ENCODE peak calls at places on chromosomes 11 and 22, in nine cellular contexts. K is HepG2, M is esophagus muscularis mucosa, W is transverse colon, J is upper lobe of left lung, Q is suprapubic skin, R is GM12878, Z is sigmoid colon, T is K562. X is an unnamed sample.

GRCh38 chr11:99814021-99814420 is 793.3 kb downstream of the CNTN5 start:
- DNase-seq in W (no peak), T (no peak), J (no peak), Z (no peak), M (no peak), K (no peak), Q (no peak), R (no peak), X (no peak)

GRCh38 chr11:70302086-70302752 is 31.7 kb downstream of the PPFIA1 start:
- DNase-seq in K (no peak), Z (peak), Q (peak), M (no peak), T (no peak), W (no peak), J (no peak), R (no peak), X (no peak)

GRCh38 chr11:34358258-34358665 is 452 bp upstream of the ABTB2 start:
- DNase-seq in K (peak), W (peak), R (no peak), Z (peak), M (peak), Q (no peak), T (peak), J (no peak), X (peak)

GRCh38 chr11:46050065-46050464 is 71.2 kb downstream of the PHF21A start:
- DNase-seq in M (no peak), T (no peak), J (no peak), Z (peak), R (no peak), Q (no peak), W (peak), K (peak), X (no peak)

GRCh38 chr11:35629914-35630313 is 11.7 kb downstream of the FJX1 start:
- DNase-seq in M (no peak), T (no peak), Z (no peak), J (no peak), R (no peak), W (no peak), K (peak), Q (no peak), X (no peak)

GRCh38 chr22:32411829-32412592 is at the start of gene RTCB:
- DNase-seq in J (peak), R (peak), W (peak), T (peak), Q (peak), K (peak), M (peak), Z (peak), X (peak)

GRCh38 chr11:27234043-27234668 is 128.9 kb downstream of the CCDC34 start:
- DNase-seq in R (peak), K (peak), T (peak), M (no peak), Q (no peak), W (peak), J (no peak), Z (peak), X (no peak)

GRCh38 chr11:12838463-12839120 is 164.4 kb downstream of the TEAD1 start:
- DNase-seq in M (no peak), Q (no peak), J (no peak), W (no peak), T (no peak), Z (no peak), R (no peak), K (no peak), X (no peak)

GRCh38 chr11:111354601-111354891 is 24.5 kb downstream of the POU2AF1 start:
- DNase-seq in Z (no peak), M (no peak), W (no peak), Q (no peak), J (no peak), R (no peak), T (no peak), K (no peak), X (no peak)

GRCh38 chr22:35684270-35684700 is 33.4 kb upstream of the APOL5 start:
- DNase-seq in W (no peak), Q (no peak), R (no peak), J (no peak), Z (no peak), M (no peak), K (peak), T (peak), X (no peak)

GRCh38 chr11:70503878-70504240 is 105.5 kb downstream of the CTTN start:
- DNase-seq in W (peak), Z (peak), M (no peak), Q (no peak), T (no peak), J (no peak), K (no peak), R (no peak), X (no peak)

GRCh38 chr11:34249439-34250073 is 108.3 kb downstream of the ABTB2 start:
- DNase-seq in J (no peak), R (no peak), K (peak), T (no peak), Z (no peak), M (no peak), Q (no peak), W (no peak), X (no peak)

GRCh38 chr22:42364641-42365336 is 67.4 kb downstream of the NFAM1 start:
- DNase-seq in Z (peak), K (no peak), W (no peak), J (no peak), R (no peak), T (no peak), M (no peak), Q (no peak), X (no peak)

GRCh38 chr22:25764270-25765015 is 22.5 kb downstream of the MYO18B start:
- DNase-seq in R (no peak), Q (no peak), T (no peak), W (no peak), J (no peak), Z (no peak), M (no peak), K (no peak), X (no peak)

GRCh38 chr22:21818487-21819182 is 48.8 kb downstream of the MAPK1 start:
- DNase-seq in J (no peak), M (peak), T (no peak), W (no peak), R (no peak), Z (no peak), K (no peak), Q (no peak), X (no peak)

GRCh38 chr11:33867566-33867965 is 24.3 kb downstream of the LMO2 start:
- DNase-seq in R (no peak), K (no peak), J (no peak), Q (no peak), T (no peak), Z (no peak), M (no peak), W (no peak), X (no peak)

GRCh38 chr22:39994566-39995345 is at the start of gene FAM83F:
- DNase-seq in Z (no peak), M (no peak), T (no peak), W (peak), J (peak), Q (no peak), R (no peak), K (no peak), X (peak)

GRCh38 chr11:29320196-29320595 is 696.6 kb downstream of the KCNA4 start:
- DNase-seq in J (no peak), R (no peak), K (no peak), M (no peak), W (no peak), T (no peak), Q (no peak), Z (no peak), X (no peak)

GRCh38 chr11:95764267-95764898 is 25.2 kb downstream of the FAM76B start:
- DNase-seq in J (no peak), M (no peak), W (no peak), R (no peak), Q (no peak), T (peak), Z (no peak), K (peak), X (no peak)

GRCh38 chr11:58979222-58979621 is 39.9 kb downstream of the GLYATL1 start:
- DNase-seq in R (no peak), K (no peak), J (no peak), Z (no peak), W (no peak), M (no peak), T (no peak), Q (no peak), X (no peak)

GRCh38 chr11:34481307-34481706 is 32.3 kb downstream of the ELF5 start:
- DNase-seq in K (no peak), Q (no peak), W (no peak), T (no peak), J (no peak), Z (no peak), M (no peak), R (no peak), X (no peak)

GRCh38 chr11:14973621-14974020 is 1.5 kb upstream of the CALCA start:
- DNase-seq in M (no peak), W (no peak), T (no peak), K (no peak), R (no peak), Q (no peak), Z (peak), J (peak), X (no peak)

GRCh38 chr11:13440100-13440855 is 22.7 kb downstream of the BTBD10 start:
- DNase-seq in W (peak), R (no peak), Q (no peak), M (no peak), T (no peak), K (no peak), J (no peak), Z (no peak), X (no peak)

GRCh38 chr11:114259124-114259526 is 37.1 kb upstream of the NNMT start:
- DNase-seq in Q (no peak), Z (peak), T (no peak), K (no peak), M (no peak), W (no peak), R (no peak), J (no peak), X (no peak)

GRCh38 chr22:39439170-39439569 is 17.6 kb upstream of the MGAT3 start:
- DNase-seq in Z (no peak), M (no peak), W (no peak), K (peak), J (no peak), T (peak), Q (no peak), R (no peak), X (no peak)

GRCh38 chr11:110087820-110088534 is 5.2 kb upstream of the ZC3H12C start:
- DNase-seq in Q (no peak), J (no peak), R (no peak), W (no peak), M (no peak), Z (no peak), T (no peak), K (no peak), X (no peak)

GRCh38 chr11:9759519-9760179 is 95.8 kb downstream of the SWAP70 start:
- DNase-seq in T (peak), K (peak), M (peak), Z (peak), W (peak), Q (peak), R (peak), J (no peak), X (peak)

GRCh38 chr11:35013514-35014191 is 97.2 kb downstream of the PDHX start:
- DNase-seq in T (no peak), Z (no peak), W (no peak), M (no peak), K (no peak), J (no peak), R (no peak), Q (no peak), X (no peak)

GRCh38 chr11:47586043-47586442 is 435 bp upstream of the FAM180B start:
- DNase-seq in W (no peak), J (no peak), Z (no peak), T (no peak), R (no peak), K (no peak), Q (no peak), M (no peak), X (no peak)

GRCh38 chr11:35066783-35067476 is 72.0 kb upstream of the CD44 start:
- DNase-seq in M (no peak), Z (no peak), K (no peak), Q (no peak), W (peak), R (no peak), J (no peak), T (no peak), X (no peak)

GRCh38 chr22:43186272-43187170 is at the start of gene TTLL12:
- DNase-seq in W (peak), J (peak), Q (no peak), R (no peak), M (no peak), Z (peak), K (no peak), T (peak), X (peak)

GRCh38 chr11:123374622-123374968 is 55.5 kb upstream of the GRAMD1B start:
- DNase-seq in M (no peak), Z (no peak), R (no peak), K (no peak), Q (no peak), J (no peak), W (no peak), T (no peak), X (no peak)

GRCh38 chr11:123377355-123377754 is 52.7 kb upstream of the GRAMD1B start:
- DNase-seq in M (no peak), J (no peak), K (no peak), Q (no peak), Z (no peak), T (no peak), R (no peak), W (no peak), X (no peak)

GRCh38 chr11:123371506-123372297 is 58.4 kb upstream of the GRAMD1B start:
- DNase-seq in Q (no peak), R (no peak), W (no peak), M (no peak), T (no peak), K (no peak), J (no peak), Z (no peak), X (no peak)

GRCh38 chr11:123375832-123376231 is 54.2 kb upstream of the GRAMD1B start:
- DNase-seq in T (no peak), R (no peak), Q (no peak), M (no peak), K (no peak), Z (no peak), J (no peak), W (no peak), X (no peak)

DNA sequence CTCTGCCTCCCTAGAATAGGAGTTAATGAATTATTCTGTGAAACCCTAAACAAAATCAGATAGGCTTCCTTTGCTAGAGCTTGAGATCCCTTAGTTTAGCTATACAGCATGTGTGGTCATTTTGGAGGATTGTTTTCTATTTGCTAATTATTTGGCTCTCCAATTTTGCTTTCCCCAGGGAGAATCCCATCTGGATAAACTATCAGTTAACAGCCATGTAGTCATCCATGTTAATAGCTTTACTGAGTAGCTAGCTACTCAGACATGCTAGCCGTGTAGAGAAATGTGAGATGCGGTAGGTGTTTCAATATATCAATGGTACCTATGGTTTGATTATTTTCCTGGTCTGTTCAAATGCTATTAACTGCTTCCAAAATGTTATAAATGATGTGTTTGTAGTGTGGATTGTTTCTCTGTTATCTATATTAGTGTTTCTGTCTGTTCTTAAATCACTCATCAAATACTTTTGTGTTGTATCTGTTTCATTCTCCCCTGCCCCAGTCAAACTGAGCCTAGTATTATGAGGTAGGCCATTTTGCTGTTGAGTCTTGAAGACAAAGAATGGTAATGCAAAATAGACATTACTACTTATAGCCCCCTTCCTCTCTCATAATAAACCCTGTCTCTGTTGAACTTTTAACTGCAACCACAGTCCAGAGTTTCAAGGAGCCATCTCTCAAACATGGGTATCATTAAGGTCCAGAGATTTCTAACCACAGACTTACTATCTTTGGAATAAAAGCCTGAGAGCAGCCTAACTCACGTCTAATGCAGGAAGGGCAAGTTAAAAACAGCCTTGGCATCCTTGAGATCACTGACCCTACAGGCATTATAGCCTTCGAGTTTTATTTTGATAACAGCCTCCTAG is 56.1 kb upstream of the GRAMD1B start:
- DNase-seq in K (no peak), Q (no peak), M (no peak), R (no peak), J (no peak), Z (no peak), T (no peak), W (no peak), X (no peak)
- TF ChIP-seq POLR2AphosphoS5 in K (no peak), Q (no peak), M (no peak), R (no peak), J (no peak), Z (no peak), T (no peak), W (no peak), X (no peak)

GRCh38 chr11:40683010-40683409 is 776.4 kb downstream of the LRRC4C start:
- DNase-seq in J (no peak), Q (no peak), K (no peak), M (no peak), T (no peak), R (no peak), Z (no peak), W (no peak), X (no peak)

DNA sequence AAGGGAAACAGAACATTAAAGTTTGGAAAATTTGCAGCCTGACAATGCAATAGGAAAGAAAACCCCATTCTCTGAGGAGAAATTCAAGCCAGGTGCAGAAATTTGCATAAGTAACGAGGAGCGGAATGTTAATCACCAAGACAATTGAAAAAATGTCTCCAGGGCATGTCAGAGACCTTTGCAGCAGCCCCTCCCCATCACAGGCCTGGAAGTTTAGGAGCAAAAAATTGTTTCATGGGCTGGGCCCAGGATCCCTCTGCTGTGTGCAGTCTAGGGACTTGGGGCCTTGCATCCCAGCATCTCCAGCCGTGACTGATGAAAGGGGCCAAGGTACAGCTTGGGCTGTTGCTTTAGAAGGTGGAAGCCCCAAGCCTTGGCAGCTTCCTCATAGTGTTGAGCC is 780.2 kb downstream of the LRRC4C start:
- DNase-seq in W (no peak), R (no peak), T (no peak), Z (no peak), J (no peak), M (no peak), Q (no peak), K (no peak), X (no peak)
- TF ChIP-seq EP300 in W (no peak), R (no peak), T (no peak), Z (no peak), J (no peak), M (no peak), Q (no peak), K (no peak), X (no peak)

GRCh38 chr22:50739279-50739691 is 1.3 kb downstream of the ACR start:
- DNase-seq in R (no peak), T (no peak), J (no peak), K (no peak), W (no peak), Q (no peak), Z (no peak), M (no peak), X (peak)
- TF ChIP-seq POLR2AphosphoS5 in R (no peak), T (no peak), J (no peak), K (no peak), W (no peak), Q (no peak), Z (no peak), M (no peak), X (no peak)

GRCh38 chr22:23357028-23357427 is 176.7 kb downstream of the BCR start:
- DNase-seq in J (no peak), M (peak), R (no peak), Z (no peak), T (no peak), Q (no peak), K (no peak), W (no peak), X (no peak)

GRCh38 chr22:23359583-23360123 is 179.3 kb downstream of the BCR start:
- DNase-seq in Z (no peak), Q (no peak), K (no peak), T (no peak), J (no peak), M (no peak), W (no peak), R (no peak), X (no peak)

GRCh38 chr22:23356094-23356493 is 175.8 kb downstream of the BCR start:
- DNase-seq in Z (no peak), K (no peak), Q (no peak), M (no peak), W (no peak), R (no peak), T (no peak), J (no peak), X (no peak)

GRCh38 chr22:23353004-23353403 is 172.7 kb downstream of the BCR start:
- DNase-seq in T (no peak), K (no peak), W (no peak), Z (no peak), M (peak), J (no peak), Q (no peak), R (no peak), X (no peak)

GRCh38 chr22:23353696-23354095 is 173.4 kb downstream of the BCR start:
- DNase-seq in K (no peak), Z (no peak), W (no peak), Q (no peak), J (no peak), R (no peak), T (no peak), M (peak), X (no peak)
- TF ChIP-seq EP300 in K (no peak), Z (no peak), W (no peak), Q (no peak), J (no peak), R (no peak), T (no peak), M (no peak), X (no peak)

DNA sequence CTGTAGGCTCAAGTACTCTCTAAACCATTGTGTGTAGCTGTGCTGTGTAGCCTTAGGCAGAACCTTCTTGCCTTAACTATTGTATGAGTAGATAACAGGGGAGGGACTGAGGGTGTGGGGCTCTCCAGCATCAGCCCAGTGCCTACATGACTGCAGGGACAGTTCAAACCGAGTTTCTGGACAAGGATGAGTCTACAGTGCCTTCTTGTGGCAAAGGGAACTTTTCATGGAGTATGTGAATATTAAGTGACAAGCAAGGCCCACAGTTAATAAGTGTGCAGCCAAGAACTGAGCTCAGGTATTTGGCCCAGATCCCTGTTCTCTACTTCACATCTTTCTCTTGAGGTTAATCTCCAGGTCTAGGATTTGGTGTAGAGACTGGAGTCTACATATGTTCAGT is 424.4 kb upstream of the LARGE1 start:
- DNase-seq in R (no peak), J (no peak), T (no peak), M (no peak), W (no peak), Z (no peak), Q (no peak), K (no peak), X (no peak)
- TF ChIP-seq POLR2AphosphoS5 in R (no peak), J (no peak), T (no peak), M (no peak), W (no peak), Z (no peak), Q (no peak), K (no peak), X (no peak)